ENCODE peak calls at places on chromosome 21, in four cellular contexts. T is endothelial cell, A is uterus, J is A549. X is an unnamed sample.

GRCh38 chr21:37904879-37905278 is 11.4 kb downstream of the KCNJ6 start:
- DNase-seq in T (no peak), A (no peak), J (no peak), X (no peak)

GRCh38 chr21:34520769-34521508 is 8.9 kb upstream of the KCNE1 start:
- DNase-seq in T (no peak), A (no peak), J (no peak), X (no peak)

GRCh38 chr21:38831526-38832467 is 26.1 kb downstream of the ETS2 start:
- DNase-seq in T (no peak), A (peak; percentile 95), J (no peak), X (peak; percentile 60)

GRCh38 chr21:36992671-36993070 is 13.8 kb upstream of the RIPPLY3 start:
- DNase-seq in T (no peak), A (no peak), J (no peak), X (no peak)

GRCh38 chr21:34544032-34544496 is 32.1 kb upstream of the KCNE1 start:
- DNase-seq in T (peak; percentile 76), A (peak; percentile 60), J (peak; percentile 53), X (no peak)

GRCh38 chr21:39612233-39613028 is at the start of gene B3GALT5:
- DNase-seq in T (peak; percentile 72), A (no peak), J (no peak), X (no peak)

GRCh38 chr21:46063734-46064680 is 33.9 kb upstream of the COL6A2 start:
- DNase-seq in T (no peak), A (peak; percentile 24), J (no peak), X (no peak)

GRCh38 chr21:46619846-46620245 is 15.0 kb upstream of the S100B start:
- DNase-seq in T (no peak), A (no peak), J (no peak), X (no peak)

GRCh38 chr21:18725653-18726052 is 322.1 kb upstream of the TMPRSS15 start:
- DNase-seq in T (peak; percentile 15), A (no peak), J (no peak), X (no peak)

GRCh38 chr21:40047993-40048730 is 180.9 kb downstream of the PCP4 start:
- DNase-seq in T (no peak), A (no peak), J (no peak), X (no peak)

GRCh38 chr21:31132574-31133242 is 94.4 kb upstream of the KRTAP19-8 start:
- DNase-seq in T (no peak), A (no peak), J (no peak), X (no peak)

GRCh38 chr21:42695324-42696025 is 42.1 kb downstream of the PDE9A start:
- DNase-seq in T (no peak), A (peak; percentile 53), J (no peak), X (no peak)

GRCh38 chr21:45891388-45892155 is 90.0 kb upstream of the COL6A1 start:
- DNase-seq in T (no peak), A (no peak), J (no peak), X (no peak)

GRCh38 chr21:33268736-33269441 is 2.7 kb downstream of the IL10RB start:
- DNase-seq in T (no peak), A (no peak), J (no peak), X (peak; percentile 59)
- TF ChIP-seq CTCF in T (no peak), A (no peak), J (no peak), X (no peak)

GRCh38 chr21:41075668-41076463 is 92.1 kb upstream of the BACE2 start:
- DNase-seq in T (no peak), A (no peak), J (no peak), X (no peak)
- TF ChIP-seq CTCF in T (no peak), A (no peak), J (no peak), X (no peak)

DNA sequence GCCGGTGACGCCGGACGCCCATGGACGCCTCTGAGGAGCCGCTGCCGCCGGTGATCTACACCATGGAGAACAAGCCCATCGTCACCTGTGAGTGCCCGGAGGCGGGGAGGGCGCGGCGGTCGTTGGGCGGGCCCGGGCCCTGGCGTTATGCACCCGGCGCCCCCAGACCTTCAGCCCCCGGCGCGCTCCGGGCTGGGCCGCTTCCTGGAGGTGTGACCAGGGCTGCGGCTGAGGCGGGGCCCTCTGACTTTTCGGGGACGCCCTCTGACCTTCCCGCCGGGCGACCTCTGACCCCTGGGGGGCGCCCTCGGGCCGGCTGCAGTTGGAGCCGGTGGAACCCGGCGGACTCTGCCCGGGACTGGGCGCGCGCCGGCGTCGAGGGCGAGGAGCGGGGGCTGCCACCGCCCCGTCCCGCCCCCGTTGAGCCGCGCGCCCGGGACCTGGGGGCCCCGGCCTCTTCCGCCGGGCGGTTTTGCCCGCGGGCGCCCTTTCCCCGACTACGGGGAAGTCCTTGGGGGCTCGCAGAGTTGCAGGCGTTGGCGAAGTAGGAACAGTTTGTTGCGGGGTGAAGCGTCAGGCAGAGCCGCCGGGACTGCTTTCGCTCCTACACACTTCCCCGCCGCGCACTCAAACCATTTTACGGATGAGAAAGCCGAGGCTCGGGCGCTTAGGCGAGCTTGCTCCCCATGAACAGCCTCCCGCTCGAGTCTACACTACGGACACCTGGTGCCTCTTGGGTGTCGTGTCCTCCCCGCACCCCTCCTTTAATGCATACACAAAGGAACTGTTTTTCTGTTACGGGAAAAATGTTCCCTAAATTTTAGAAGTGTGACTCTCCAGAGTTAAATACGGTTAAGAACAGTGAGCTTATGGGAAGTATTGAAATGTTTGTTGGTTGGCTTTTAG is 618 bp downstream of the TRAPPC10 start:
- DNase-seq in T (peak; percentile 81), A (peak; percentile 41), J (peak; percentile 19), X (peak; percentile 92)
- TF ChIP-seq CTCF in T (peak; percentile 71), A (no peak), J (peak; percentile 18), X (peak; percentile 72)

DNA sequence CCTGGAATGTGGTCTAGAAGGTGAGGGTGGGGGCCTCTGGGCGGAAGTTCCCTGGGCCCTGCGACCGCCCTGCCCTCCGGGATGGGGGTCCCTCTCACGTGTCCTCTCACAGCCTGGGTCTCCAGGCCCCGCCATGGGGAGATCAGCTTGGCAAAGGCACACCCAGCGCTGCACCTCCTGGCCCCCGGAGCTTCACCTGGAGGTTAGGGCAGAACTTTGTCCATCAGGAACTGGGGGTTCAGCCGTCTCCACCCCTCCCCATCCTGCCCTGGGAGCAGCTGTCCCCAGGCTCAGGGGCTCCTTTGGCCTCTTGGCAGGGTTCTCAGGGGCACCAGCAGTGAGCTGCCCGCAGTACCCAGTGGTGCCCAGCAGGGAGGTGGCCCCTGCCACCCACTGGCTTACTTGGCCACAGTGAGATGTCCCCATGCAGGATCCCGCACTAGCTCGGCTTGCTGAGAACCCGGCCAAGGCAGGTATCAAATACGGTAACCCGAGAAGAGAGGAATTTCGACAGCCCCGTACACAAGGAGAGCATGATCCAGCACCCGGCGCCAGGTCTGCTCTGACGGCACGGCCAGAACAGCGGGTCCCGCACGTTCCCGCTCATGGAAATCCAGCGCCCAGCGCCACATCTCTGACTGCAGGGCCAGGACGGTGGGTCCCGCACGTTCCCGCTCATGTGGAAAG is 36.7 kb downstream of the RRP1 start:
- DNase-seq in T (no peak), A (no peak), J (no peak), X (no peak)
- TF ChIP-seq CTCF in T (no peak), A (no peak), J (no peak), X (no peak)

GRCh38 chr21:33105088-33105487 is 35.1 kb downstream of the OLIG1 start:
- DNase-seq in T (no peak), A (no peak), J (no peak), X (no peak)
- TF ChIP-seq CTCF in T (no peak), A (no peak), J (no peak), X (no peak)

GRCh38 chr21:15059397-15059796 is 5.4 kb downstream of the NRIP1 start:
- DNase-seq in T (no peak), A (no peak), J (no peak), X (no peak)

GRCh38 chr21:15060776-15061175 is 4.0 kb downstream of the NRIP1 start:
- DNase-seq in T (no peak), A (no peak), J (no peak), X (no peak)

GRCh38 chr21:15061747-15062146 is 3.1 kb downstream of the NRIP1 start:
- DNase-seq in T (no peak), A (no peak), J (no peak), X (no peak)

GRCh38 chr21:15062566-15062965 is 2.2 kb downstream of the NRIP1 start:
- DNase-seq in T (no peak), A (no peak), J (no peak), X (no peak)

GRCh38 chr21:15061284-15061683 is 3.5 kb downstream of the NRIP1 start:
- DNase-seq in T (no peak), A (no peak), J (no peak), X (no peak)
- TF ChIP-seq CTCF in T (no peak), A (no peak), J (no peak), X (no peak)

DNA sequence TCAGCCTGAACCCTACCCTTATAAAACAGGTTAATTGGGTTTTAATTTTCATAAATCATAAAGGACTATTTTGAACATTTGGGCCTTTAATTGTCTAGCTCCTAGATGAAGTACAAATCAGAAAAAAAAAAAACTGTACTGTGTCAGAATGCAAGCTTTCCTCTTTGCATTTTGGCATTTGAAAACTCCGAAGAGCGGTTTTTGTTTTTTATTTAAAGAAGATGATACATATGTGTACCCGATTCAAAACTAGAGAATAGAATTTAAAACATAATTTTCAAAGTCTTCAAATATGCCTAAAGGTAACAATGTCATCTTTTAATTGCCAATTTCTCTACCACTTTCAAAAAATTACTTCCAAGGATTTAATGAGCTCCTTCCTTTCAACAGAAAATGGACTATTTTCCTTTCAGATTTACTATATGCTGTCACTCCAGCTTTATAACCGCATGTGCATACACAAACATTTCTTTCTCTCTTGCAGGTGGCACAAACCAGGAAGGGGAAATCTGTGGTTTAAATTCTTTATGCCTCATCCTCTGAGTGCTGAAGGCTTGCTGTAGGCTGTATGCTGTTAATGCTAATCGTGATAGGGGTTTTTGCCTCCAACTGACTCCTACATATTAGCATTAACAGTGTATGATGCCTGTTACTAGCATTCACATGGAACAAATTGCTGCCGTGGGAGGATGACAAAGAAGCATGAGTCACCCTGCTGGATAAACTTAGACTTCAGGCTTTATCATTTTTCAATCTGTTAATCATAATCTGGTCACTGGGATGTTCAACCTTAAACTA is 33.7 kb downstream of the MRPL39 start:
- DNase-seq in T (no peak), A (no peak), J (peak; percentile 23), X (no peak)
- TF ChIP-seq CTCF in T (no peak), A (no peak), J (no peak), X (no peak)

DNA sequence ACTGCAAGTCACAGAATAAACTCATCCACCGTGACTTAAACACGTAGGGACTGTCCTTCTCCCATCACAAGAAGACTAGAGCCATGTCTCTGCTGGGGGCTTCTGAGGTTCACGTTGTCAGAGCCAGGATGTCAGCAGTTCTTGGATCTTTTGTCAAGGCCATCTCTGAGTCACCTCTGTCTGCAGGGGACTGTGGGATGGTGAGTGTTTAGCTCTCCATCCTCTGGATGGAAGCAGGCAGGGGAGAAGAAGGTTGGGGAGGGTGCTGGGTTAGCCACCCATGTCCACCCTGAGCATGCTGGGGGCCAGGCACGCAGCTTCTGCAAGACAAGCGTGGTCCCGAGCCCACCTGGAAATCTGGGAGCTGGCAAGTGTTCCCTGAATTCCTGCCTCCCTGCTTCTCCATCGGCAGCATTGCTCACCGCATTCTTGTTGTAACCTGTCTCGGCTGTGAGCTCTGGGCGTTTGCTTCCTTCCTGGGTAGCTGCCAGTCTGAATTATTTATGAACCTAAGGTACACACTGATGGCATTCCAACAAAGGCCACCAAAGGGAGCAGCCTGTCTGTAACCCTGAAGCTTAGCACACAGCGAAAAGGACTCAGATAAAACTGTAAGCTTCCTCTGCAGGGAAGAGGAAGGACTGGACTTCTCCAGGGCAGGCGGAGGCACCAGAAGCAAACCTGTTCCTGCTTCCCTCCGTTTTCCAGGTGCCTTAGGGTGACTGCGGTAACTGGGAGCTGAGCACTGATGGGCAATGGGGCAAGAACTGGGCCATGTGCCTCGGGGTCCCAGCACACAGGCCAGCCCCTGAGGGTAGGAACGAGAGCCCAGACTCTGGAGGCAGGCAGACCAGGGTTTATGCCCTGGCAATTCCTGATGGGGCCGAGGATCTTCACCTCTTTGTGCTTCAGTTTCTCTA is 88.6 kb downstream of the RIPK4 start:
- DNase-seq in T (no peak), A (no peak), J (peak; percentile 61), X (no peak)
- TF ChIP-seq CTCF in T (no peak), A (no peak), J (no peak), X (no peak)